ENCODE peak calls at places on chromosomes 1 and 21, in seven cellular contexts. F is NCI-H1105; Z is astrocyte of the hippocampus; X is stomach; J is EL; T is activated CD4-positive, alpha-beta T cell treated with anti-CD3 and anti-CD28 coated beads for 4 hours; P is osteocyte. V is an unnamed sample.

GRCh38 chr1:202658251-202658650 is 52.0 kb downstream of the SYT2 start:
- DNase-seq in F (no peak), Z (no peak), X (no peak), J (no peak), T (no peak), P (no peak), V (no peak)

GRCh38 chr1:233019921-233020320 is 69.5 kb downstream of the NTPCR start:
- DNase-seq in F (no peak), Z (peak), X (no peak), J (no peak), T (no peak), P (no peak), V (no peak)

GRCh38 chr1:154342836-154343472 is 17.6 kb downstream of the ATP8B2 start:
- DNase-seq in F (no peak), Z (no peak), X (peak), J (no peak), T (peak), P (no peak), V (no peak)

GRCh38 chr1:181141431-181141910 is 53.0 kb downstream of the IER5 start:
- DNase-seq in F (no peak), Z (peak), X (peak), J (peak), T (peak), P (no peak), V (no peak)

GRCh38 chr1:108595510-108595909 is 35.6 kb downstream of the EEIG2 start:
- DNase-seq in F (no peak), Z (no peak), X (no peak), J (no peak), T (no peak), P (no peak), V (no peak)

GRCh38 chr1:221741364-221741970 is 422 bp downstream of the DUSP10 start:
- DNase-seq in F (peak), Z (peak), X (no peak), J (peak), T (peak), P (no peak), V (peak)

GRCh38 chr1:101996830-101997485 is at the start of gene OLFM3:
- DNase-seq in F (peak), Z (peak), X (no peak), J (peak), T (no peak), P (no peak), V (peak)

GRCh38 chr1:114342376-114342775 is 168.6 kb downstream of the TRIM33 start:
- DNase-seq in F (no peak), Z (no peak), X (no peak), J (no peak), T (peak), P (peak), V (no peak)

GRCh38 chr1:175976865-175977642 is 230.0 kb downstream of the COP1 start:
- DNase-seq in F (no peak), Z (peak), X (no peak), J (peak), T (no peak), P (no peak), V (no peak)

GRCh38 chr1:171222961-171223360 is 25.3 kb upstream of the FMO1 start:
- DNase-seq in F (no peak), Z (no peak), X (no peak), J (peak), T (no peak), P (no peak), V (no peak)

GRCh38 chr21:45001134-45002095 is 61.6 kb downstream of the SLX9 start:
- DNase-seq in F (no peak), Z (peak), X (peak), J (peak), T (no peak), P (no peak), V (no peak)

GRCh38 chr1:66725885-66726665 is 26.2 kb upstream of the DYNLT5 start:
- DNase-seq in F (peak), Z (peak), X (peak), J (peak), T (peak), P (peak), V (peak)

GRCh38 chr1:54012862-54013261 is 5.1 kb downstream of the LDLRAD1 start:
- DNase-seq in F (no peak), Z (no peak), X (no peak), J (no peak), T (no peak), P (peak), V (no peak)

GRCh38 chr1:168510595-168510918 is 33.2 kb downstream of the XCL2 start:
- DNase-seq in F (no peak), Z (no peak), X (no peak), J (no peak), T (no peak), P (no peak), V (no peak)

GRCh38 chr1:185426761-185427698 is 110.0 kb upstream of the IVNS1ABP start:
- DNase-seq in F (no peak), Z (peak), X (no peak), J (peak), T (no peak), P (no peak), V (no peak)

GRCh38 chr1:229479660-229480399 is 28.3 kb downstream of the NUP133 start:
- DNase-seq in F (no peak), Z (no peak), X (no peak), J (no peak), T (no peak), P (no peak), V (no peak)

GRCh38 chr1:192805832-192806323 is 3.0 kb upstream of the RGS2 start:
- DNase-seq in F (no peak), Z (peak), X (no peak), J (peak), T (peak), P (no peak), V (peak)

GRCh38 chr1:38559180-38559874 is 300.2 kb downstream of the RRAGC start:
- DNase-seq in F (no peak), Z (no peak), X (peak), J (no peak), T (peak), P (no peak), V (no peak)

GRCh38 chr1:2594001-2594640 is 7.5 kb downstream of the PRXL2B start:
- DNase-seq in F (peak), Z (peak), X (peak), J (peak), T (no peak), P (peak), V (peak)

GRCh38 chr1:115641762-115642167 is at the start of gene VANGL1:
- DNase-seq in F (peak), Z (peak), X (peak), J (peak), T (no peak), P (peak), V (peak)

GRCh38 chr1:160996195-160996594 is 24.8 kb downstream of the F11R start:
- DNase-seq in F (no peak), Z (peak), X (no peak), J (peak), T (no peak), P (no peak), V (no peak)

GRCh38 chr1:46576564-46576963 is 25.1 kb upstream of the KNCN start:
- DNase-seq in F (no peak), Z (no peak), X (no peak), J (no peak), T (no peak), P (no peak), V (no peak)

GRCh38 chr1:64755356-64755755 is 10.5 kb downstream of the RAVER2 start:
- DNase-seq in F (no peak), Z (no peak), X (no peak), J (no peak), T (no peak), P (no peak), V (no peak)

V was measured in NCI-H2081.